ENCODE peak calls at places on chromosomes 6 and 20, in four cellular contexts. A, L, N and U are unnamed samples. For H3K79me2, the result is how much of the 10 kb centered on the place peaks cover.

GRCh38 chr6:165245287-165245686 is 64.1 kb downstream of the C6orf118 start:
- DNase-seq in L (no peak), N (no peak), A (no peak), U (peak)

GRCh38 chr6:145694083-145694737 is 41.1 kb downstream of the EPM2A start:
- DNase-seq in L (no peak), A (no peak), N (no peak), U (no peak)

GRCh38 chr6:83153958-83154357 is 39.1 kb downstream of the PGM3 start:
- DNase-seq in A (no peak), N (no peak), L (no peak), U (no peak)

GRCh38 chr6:29829766-29830165 is 2.1 kb downstream of the HLA-G start:
- DNase-seq in N (no peak), A (no peak), L (no peak), U (no peak)

GRCh38 chr6:41572613-41573012 is 26.4 kb downstream of the FOXP4 start:
- DNase-seq in N (no peak), A (no peak), L (no peak), U (no peak)

GRCh38 chr6:152085533-152085932 is 278.1 kb downstream of the ESR1 start:
- DNase-seq in L (peak), A (no peak), N (no peak), U (no peak)

GRCh38 chr20:1376453-1377270 is 16.2 kb downstream of the FKBP1A start:
- DNase-seq in A (no peak), N (no peak), L (no peak), U (no peak)

GRCh38 chr20:3047486-3048419 is 1.9 kb downstream of the MRPS26 start:
- DNase-seq in A (no peak), N (no peak), L (no peak), U (no peak)

GRCh38 chr6:166836785-166837718 is 119.3 kb downstream of the RNASET2 start:
- DNase-seq in L (no peak), N (no peak), A (no peak), U (no peak)

GRCh38 chr6:3424185-3424927 is 32.5 kb downstream of the SLC22A23 start:
- DNase-seq in A (no peak), N (no peak), L (no peak), U (no peak)

GRCh38 chr6:3421145-3421544 is 35.7 kb downstream of the SLC22A23 start:
- DNase-seq in N (no peak), A (no peak), L (no peak), U (no peak)

GRCh38 chr6:3421763-3422456 is 34.9 kb downstream of the SLC22A23 start:
- DNase-seq in A (peak), L (no peak), N (peak), U (no peak)

GRCh38 chr6:3423439-3424184 is 33.2 kb downstream of the SLC22A23 start:
- DNase-seq in L (no peak), A (no peak), N (no peak), U (no peak)

DNA sequence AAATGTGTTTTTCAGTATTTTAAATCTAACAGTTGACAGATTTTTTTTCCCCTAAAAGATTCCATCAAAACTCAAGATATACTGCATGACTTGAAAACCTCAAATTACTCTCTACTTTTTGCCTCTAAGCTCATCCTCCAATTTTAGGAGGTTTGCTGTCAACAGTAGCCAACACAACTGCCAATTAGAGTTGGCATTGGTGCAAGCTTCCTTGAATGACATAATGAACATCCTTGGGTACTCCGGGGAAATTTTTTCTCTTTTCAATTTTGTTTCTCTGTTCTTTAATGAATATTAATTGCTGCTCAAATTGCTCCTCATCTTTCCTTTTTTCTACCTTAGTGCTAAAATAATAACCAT is 34.4 kb downstream of the SLC22A23 start:
- DNase-seq in N (no peak), L (no peak), A (no peak), U (no peak)
- H3K79me2 ChIP-seq in N (under half), L (half or more), A (under half), U (under half)

GRCh38 chr6:3769610-3770009 is 18.1 kb upstream of the PXDC1 start:
- DNase-seq in L (no peak), A (no peak), N (no peak), U (no peak)
- TF ChIP-seq FOXM1 in L (no peak), A (no peak), N (no peak), U (no peak)

GRCh38 chr6:142172758-142173157 is 25.7 kb downstream of the VTA1 start:
- DNase-seq in L (no peak), A (no peak), N (no peak), U (no peak)
- H3K79me2 ChIP-seq in L (under half), A (under half), N (under half), U (under half)

DNA sequence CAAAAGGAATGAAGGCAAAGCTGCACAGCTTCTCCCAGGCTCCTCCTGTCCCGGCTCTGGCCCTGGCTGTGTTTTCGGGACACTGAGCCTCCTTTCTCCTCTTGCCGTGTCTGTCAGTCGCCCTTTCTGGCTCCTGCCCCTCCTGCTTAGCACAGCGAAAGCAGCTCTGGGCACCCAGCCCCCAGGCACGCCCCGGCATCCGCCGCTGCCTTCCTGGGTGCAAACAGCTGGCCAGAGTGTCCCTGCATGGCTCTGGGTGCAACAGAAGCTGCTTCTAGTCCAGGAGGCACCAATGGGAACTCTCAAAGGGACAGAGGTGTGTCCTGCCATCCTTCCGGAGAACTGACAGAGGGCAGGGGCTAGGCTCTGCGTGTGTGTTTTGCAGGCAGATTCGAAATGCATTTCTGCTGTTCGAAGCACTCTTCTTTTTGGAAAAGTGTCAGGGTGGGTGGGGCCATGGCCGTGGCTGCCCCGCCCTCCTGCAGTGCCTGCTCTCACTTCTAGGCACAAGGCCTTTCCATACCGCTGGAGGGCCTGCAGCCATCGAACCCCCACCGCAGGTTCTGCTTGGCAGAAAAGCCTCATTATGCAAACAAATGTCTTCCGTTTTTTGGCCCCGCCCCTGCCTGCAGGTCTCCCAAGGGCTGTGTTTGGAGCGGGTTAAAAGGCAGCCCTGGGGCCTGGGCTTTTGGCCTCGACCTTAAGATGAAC is 15.5 kb downstream of the COL9A3 start:
- DNase-seq in N (peak), A (peak), L (no peak), U (peak)
- TF ChIP-seq FOXM1 in N (no peak), A (no peak), L (no peak), U (no peak)

DNA sequence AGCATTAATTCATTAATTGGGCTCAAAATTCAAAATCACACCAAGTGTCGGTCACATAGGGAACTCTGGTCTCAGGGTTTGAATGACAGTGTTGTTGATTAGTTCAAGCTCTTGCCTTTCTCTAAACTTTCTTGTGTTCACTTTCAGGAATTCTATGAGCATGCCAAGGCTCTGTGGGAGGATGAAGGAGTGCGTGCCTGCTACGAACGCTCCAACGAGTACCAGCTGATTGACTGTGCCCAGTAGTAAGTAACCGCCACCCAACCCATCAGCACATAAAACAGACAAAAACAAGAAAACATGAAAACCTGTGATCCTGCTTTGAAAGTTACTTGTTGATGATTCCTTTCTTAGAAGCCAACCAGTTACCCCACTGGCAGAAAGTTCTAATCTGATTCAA is 52.7 kb downstream of the GNAS start:
- DNase-seq in A (no peak), L (no peak), N (no peak), U (no peak)
- H3K79me2 ChIP-seq in A (under half), L (under half), N (under half), U (half or more)

GRCh38 chr6:44430322-44430721 is 42.8 kb downstream of the CDC5L start:
- DNase-seq in L (no peak), N (no peak), A (no peak), U (no peak)

GRCh38 chr6:44435500-44435899 is 48.0 kb downstream of the CDC5L start:
- DNase-seq in A (no peak), N (no peak), L (no peak), U (no peak)

GRCh38 chr6:44432726-44433125 is 45.2 kb downstream of the CDC5L start:
- DNase-seq in N (no peak), L (no peak), A (no peak), U (no peak)

GRCh38 chr6:44431118-44431725 is 43.7 kb downstream of the CDC5L start:
- DNase-seq in A (peak), L (peak), N (peak), U (peak)

DNA sequence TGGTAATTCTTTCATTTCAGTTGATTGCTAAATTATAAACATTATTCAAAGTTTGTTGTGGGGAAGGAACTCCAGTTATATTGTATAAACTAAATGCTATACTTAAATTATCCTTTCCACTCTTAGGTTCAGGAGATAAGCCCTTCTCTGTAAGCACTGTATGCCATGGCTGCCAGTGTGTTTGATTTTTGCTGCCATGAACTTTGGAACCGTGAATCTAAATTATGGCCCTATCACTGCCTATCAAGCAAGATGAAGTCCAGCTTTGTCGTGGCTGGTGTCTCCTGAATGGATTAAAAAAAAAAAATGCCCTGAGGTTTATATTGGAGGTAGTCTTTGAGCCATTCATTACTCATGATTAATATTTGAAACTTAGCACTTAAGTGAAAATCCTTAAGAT is 44.7 kb downstream of the CDC5L start:
- DNase-seq in N (no peak), A (no peak), L (no peak), U (no peak)
- TF ChIP-seq FOXM1 in N (no peak), A (no peak), L (no peak), U (no peak)

GRCh38 chr6:20459682-20460081 is 58.0 kb downstream of the E2F3 start:
- DNase-seq in A (no peak), N (no peak), L (no peak), U (no peak)

GRCh38 chr6:20464041-20464440 is 62.4 kb downstream of the E2F3 start:
- DNase-seq in L (no peak), A (no peak), N (no peak), U (no peak)

GRCh38 chr6:20464847-20465246 is 63.2 kb downstream of the E2F3 start:
- DNase-seq in L (no peak), A (no peak), N (no peak), U (no peak)

GRCh38 chr6:20467437-20467836 is 65.8 kb downstream of the E2F3 start:
- DNase-seq in N (no peak), L (no peak), A (peak), U (no peak)

DNA sequence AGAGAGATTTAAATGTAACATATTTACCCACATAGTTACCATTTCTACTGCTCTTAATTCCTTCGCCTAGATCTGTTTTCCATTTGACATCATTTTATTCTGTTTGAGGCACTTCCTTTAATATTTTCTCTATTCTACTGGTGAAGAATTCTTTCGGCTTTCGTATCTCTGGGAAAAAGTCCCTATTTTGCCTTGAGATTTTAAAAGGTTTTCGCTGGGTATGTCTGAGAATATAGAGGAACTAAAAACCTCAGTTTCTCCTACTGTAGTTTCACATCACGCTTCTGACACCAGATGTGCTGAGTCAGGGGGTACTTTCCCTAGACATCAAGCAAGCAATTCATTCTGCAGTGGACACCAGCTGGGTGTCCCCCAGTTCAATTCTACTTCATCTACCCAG is 61.7 kb downstream of the E2F3 start:
- DNase-seq in N (no peak), A (peak), L (no peak), U (no peak)
- H3K79me2 ChIP-seq in N (half or more), A (under half), L (under half), U (half or more)

DNA sequence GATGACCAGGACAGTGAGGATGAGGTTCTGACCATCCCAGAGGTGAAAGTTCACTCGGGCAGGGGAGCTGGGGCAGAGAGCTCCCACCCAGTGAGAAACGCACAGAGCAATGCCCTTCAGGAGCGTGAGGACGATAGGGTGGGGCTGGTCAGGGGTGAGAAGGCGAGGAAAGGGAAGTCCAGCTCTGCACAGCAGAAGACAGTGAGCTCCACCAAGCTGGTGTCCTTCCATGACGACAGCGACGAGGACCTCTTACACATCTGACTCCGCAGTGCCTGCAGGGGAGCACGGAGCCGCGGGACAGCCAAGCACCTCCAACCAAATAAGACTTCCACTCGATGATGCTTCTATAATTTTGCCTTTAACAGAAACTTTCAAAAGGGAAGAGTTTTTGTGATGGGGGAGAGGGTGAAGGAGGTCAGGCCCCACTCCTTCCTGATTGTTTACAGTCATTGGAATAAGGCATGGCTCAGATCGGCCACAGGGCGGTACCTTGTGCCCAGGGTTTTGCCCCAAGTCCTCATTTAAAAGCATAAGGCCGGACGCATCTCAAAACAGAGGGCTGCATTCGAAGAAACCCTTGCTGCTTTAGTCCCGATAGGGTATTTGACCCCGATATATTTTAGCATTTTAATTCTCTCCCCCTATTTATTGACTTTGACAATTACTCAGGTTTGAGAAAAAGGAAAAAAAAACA is 16.6 kb upstream of the SLC22A1 start:
- DNase-seq in N (no peak), L (no peak), A (no peak), U (no peak)
- TF ChIP-seq FOXM1 in N (no peak), L (no peak), A (no peak), U (no peak)

GRCh38 chr20:31679357-31680285 is 41.9 kb downstream of the COX4I2 start:
- DNase-seq in A (no peak), L (peak), N (no peak), U (no peak)
- H3K79me2 ChIP-seq in A (under half), L (half or more), N (half or more), U (half or more)

DNA sequence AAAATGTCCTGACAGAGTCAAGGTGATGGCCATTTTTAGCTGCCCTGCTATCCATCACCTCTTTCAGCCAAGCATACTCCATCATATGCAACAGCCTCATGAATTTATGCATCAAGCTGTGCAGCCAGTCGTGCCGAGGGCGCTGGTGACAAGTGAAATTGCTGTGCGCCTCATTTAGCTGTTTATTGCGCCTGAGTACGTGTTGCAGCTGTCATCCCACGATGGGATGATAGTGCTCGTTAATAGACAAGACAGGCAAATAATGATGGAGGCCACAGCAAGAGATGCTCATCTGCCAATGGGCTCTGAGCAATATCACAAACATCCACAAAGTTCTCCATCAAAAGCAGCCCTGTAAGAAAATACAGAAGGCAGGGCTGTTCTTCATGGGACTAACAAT is 562.3 kb upstream of the POU3F2 start:
- DNase-seq in L (no peak), A (no peak), N (no peak), U (no peak)
- TF ChIP-seq FOXM1 in L (no peak), A (no peak), N (no peak), U (no peak)